ENCODE peak calls at places on chromosome 10, in seven cellular contexts. A is sigmoid colon, C is endodermal cell, U is epithelial cell of esophagus, M is choroid plexus epithelial cell, N is endothelial cell, B is AG09319. G is an unnamed sample.

GRCh38 chr10:132388901-132389630 is 7.9 kb upstream of the PWWP2B start:
- DNase-seq in A (peak; percentile 81), C (peak; percentile 79), U (no peak), M (no peak), N (no peak), B (no peak), G (peak; percentile 86)

GRCh38 chr10:15805395-15806058 is 54.8 kb downstream of the MINDY3 start:
- DNase-seq in A (no peak), C (no peak), U (no peak), M (no peak), N (no peak), B (no peak), G (no peak)

GRCh38 chr10:63537511-63537910 is 16.3 kb downstream of the REEP3 start:
- DNase-seq in A (no peak), C (no peak), U (peak; percentile 42), M (no peak), N (no peak), B (no peak), G (no peak)

GRCh38 chr10:127150136-127150535 is 46.3 kb downstream of the INSYN2A start:
- DNase-seq in A (no peak), C (no peak), U (peak; percentile 29), M (peak; percentile 38), N (no peak), B (no peak), G (no peak)

GRCh38 chr10:18723801-18724200 is 64.6 kb downstream of the ARL5B start:
- DNase-seq in A (no peak), C (no peak), U (peak; percentile 57), M (no peak), N (no peak), B (no peak), G (no peak)

GRCh38 chr10:116183733-116184447 is 89.1 kb downstream of the GFRA1 start:
- DNase-seq in A (no peak), C (peak; percentile 82), U (peak; percentile 9), M (peak; percentile 7), N (peak; percentile 31), B (no peak), G (no peak)

GRCh38 chr10:47295411-47295810 is 4.6 kb upstream of the GDF10 start:
- DNase-seq in A (peak; percentile 43), C (peak; percentile 32), U (no peak), M (no peak), N (no peak), B (no peak), G (no peak)

GRCh38 chr10:104325436-104326430 is 12.5 kb downstream of the ITPRIP start:
- DNase-seq in A (peak; percentile 77), C (no peak), U (no peak), M (peak; percentile 34), N (no peak), B (no peak), G (no peak)

GRCh38 chr10:14244147-14244546 is 86.6 kb downstream of the FRMD4A start:
- DNase-seq in A (no peak), C (peak; percentile 81), U (no peak), M (no peak), N (peak; percentile 8), B (no peak), G (no peak)

GRCh38 chr10:14683246-14683645 is 91.5 kb downstream of the FAM107B start:
- DNase-seq in A (no peak), C (no peak), U (peak; percentile 42), M (peak; percentile 78), N (no peak), B (no peak), G (no peak)

GRCh38 chr10:52135101-52135500 is 179.0 kb upstream of the DKK1 start:
- DNase-seq in A (no peak), C (no peak), U (peak; percentile 79), M (no peak), N (no peak), B (no peak), G (no peak)

GRCh38 chr10:110151467-110151866 is 55.9 kb upstream of the MXI1 start:
- DNase-seq in A (no peak), C (peak; percentile 57), U (peak; percentile 83), M (no peak), N (no peak), B (no peak), G (no peak)

GRCh38 chr10:103451091-103451801 is 924 bp downstream of the CALHM2 start:
- DNase-seq in A (peak; percentile 82), C (no peak), U (peak; percentile 40), M (peak; percentile 17), N (no peak), B (peak; percentile 28), G (no peak)

GRCh38 chr10:59109826-59110225 is 66.6 kb upstream of the PHYHIPL start:
- DNase-seq in A (no peak), C (no peak), U (no peak), M (no peak), N (no peak), B (no peak), G (no peak)

GRCh38 chr10:10734356-10735064 is 283.2 kb upstream of the CELF2 start:
- DNase-seq in A (no peak), C (no peak), U (no peak), M (no peak), N (no peak), B (no peak), G (no peak)

GRCh38 chr10:126663328-126663727 is 7.2 kb downstream of the C10orf90 start:
- DNase-seq in A (peak; percentile 84), C (no peak), U (no peak), M (peak; percentile 89), N (no peak), B (peak; percentile 51), G (no peak)

GRCh38 chr10:67011480-67011879 is 85.6 kb downstream of the LRRTM3 start:
- DNase-seq in A (no peak), C (no peak), U (no peak), M (no peak), N (no peak), B (no peak), G (no peak)

GRCh38 chr10:42926831-42927230 is 144.2 kb downstream of the BMS1 start:
- DNase-seq in A (no peak), C (peak; percentile 86), U (no peak), M (peak; percentile 70), N (no peak), B (no peak), G (no peak)

GRCh38 chr10:77424257-77424656 is 213.4 kb downstream of the KCNMA1 start:
- DNase-seq in A (no peak), C (no peak), U (no peak), M (no peak), N (no peak), B (no peak), G (no peak)

GRCh38 chr10:125866421-125867029 is 14.6 kb downstream of the DHX32 start:
- DNase-seq in A (no peak), C (no peak), U (peak; percentile 75), M (no peak), N (no peak), B (no peak), G (no peak)

GRCh38 chr10:133028956-133029355 is 58.8 kb upstream of the ADGRA1 start:
- DNase-seq in A (no peak), C (no peak), U (no peak), M (no peak), N (no peak), B (no peak), G (no peak)

DNA sequence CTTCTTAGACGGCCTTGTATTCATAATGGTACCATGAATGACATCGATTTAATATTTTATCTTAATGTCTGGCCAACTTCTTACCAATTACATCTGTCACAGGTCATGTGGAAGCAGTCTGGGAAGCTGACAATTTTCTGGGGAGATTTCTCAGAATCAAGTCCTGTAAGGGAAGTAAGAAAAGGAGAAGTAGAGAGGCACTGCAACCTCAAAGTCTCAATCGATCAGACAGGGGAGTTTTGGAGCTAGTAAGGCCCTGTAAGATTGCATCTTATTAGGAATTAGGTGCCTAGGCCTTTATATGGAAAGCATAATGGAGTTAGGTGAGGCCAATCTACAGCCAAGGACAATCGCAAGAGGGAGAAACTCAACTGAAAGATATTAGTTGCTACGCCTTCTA is 694.6 kb upstream of the SORCS1 start:
- DNase-seq in A (no peak), C (no peak), U (no peak), M (no peak), N (no peak), B (no peak), G (no peak)
- TF ChIP-seq CTCF in A (no peak), C (no peak), U (no peak), M (no peak), N (no peak), B (no peak), G (no peak)

GRCh38 chr10:71062156-71062555 is 150.2 kb upstream of the UNC5B start:
- DNase-seq in A (no peak), C (no peak), U (no peak), M (no peak), N (no peak), B (no peak), G (no peak)

GRCh38 chr10:71063431-71063830 is 148.9 kb upstream of the UNC5B start:
- DNase-seq in A (no peak), C (peak; percentile 60), U (no peak), M (no peak), N (no peak), B (no peak), G (no peak)

GRCh38 chr10:71065659-71066058 is 146.7 kb upstream of the UNC5B start:
- DNase-seq in A (no peak), C (no peak), U (peak; percentile 16), M (no peak), N (no peak), B (no peak), G (no peak)

GRCh38 chr10:71066600-71066999 is 145.8 kb upstream of the UNC5B start:
- DNase-seq in A (no peak), C (no peak), U (no peak), M (no peak), N (no peak), B (no peak), G (no peak)

DNA sequence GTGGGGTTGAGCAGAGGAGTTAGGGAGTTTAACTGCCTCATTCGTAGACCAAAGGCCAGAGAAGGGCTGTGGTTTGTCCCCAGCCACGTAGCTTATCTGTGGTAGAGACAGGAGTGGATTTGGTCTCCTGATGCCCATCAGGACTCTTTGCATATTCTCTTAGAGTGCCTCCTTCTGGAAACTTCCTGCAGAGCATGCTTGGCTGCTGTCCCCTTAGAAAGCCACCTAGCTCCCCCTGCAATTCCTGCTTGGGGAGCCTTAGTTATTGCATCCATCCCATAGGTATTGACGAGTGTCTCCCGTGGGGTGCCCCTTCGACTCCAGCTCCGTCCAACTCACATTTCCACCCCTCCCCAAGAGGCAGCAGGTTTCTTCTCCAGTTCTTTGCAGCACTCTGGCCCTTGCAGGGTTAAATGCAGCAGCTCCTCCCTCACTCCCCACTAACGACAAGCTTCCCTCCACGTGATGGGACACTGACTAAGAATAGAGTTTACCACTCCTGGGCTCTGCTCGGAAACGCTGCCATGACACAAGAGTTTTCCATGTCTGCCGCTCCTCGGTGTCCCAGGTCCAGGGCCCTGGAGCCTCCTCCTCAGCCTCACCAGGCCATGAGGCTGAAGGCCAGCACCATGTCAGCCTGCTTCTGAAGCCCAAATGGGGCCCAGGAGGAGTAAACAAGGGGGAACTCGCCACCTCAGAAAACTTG is 147.8 kb upstream of the UNC5B start:
- DNase-seq in A (no peak), C (no peak), U (no peak), M (peak; percentile 3), N (no peak), B (no peak), G (no peak)
- TF ChIP-seq CTCF in A (no peak), C (peak; percentile 71), U (no peak), M (peak; percentile 40), N (no peak), B (no peak), G (peak; percentile 27)

GRCh38 chr10:68406815-68407585 is at the start of gene RUFY2:
- DNase-seq in A (peak; percentile 87), C (peak; percentile 96), U (peak; percentile 78), M (peak; percentile 84), N (peak; percentile 93), B (peak; percentile 44), G (peak; percentile 89)
- TF ChIP-seq CTCF in A (no peak), C (peak; percentile 82), U (peak; percentile 20), M (peak; percentile 39), N (peak; percentile 72), B (peak; percentile 19), G (peak; percentile 81)

GRCh38 chr10:33939892-33940291 is 605.4 kb upstream of the NRP1 start:
- DNase-seq in A (no peak), C (no peak), U (peak; percentile 35), M (no peak), N (no peak), B (no peak), G (no peak)
- TF ChIP-seq CTCF in A (no peak), C (peak; percentile 47), U (peak; percentile 33), M (no peak), N (no peak), B (no peak), G (no peak)